ENCODE peak calls at places on chromosomes 4 and X, in four cellular contexts. B is GM12878, C is endothelial cell of umbilical vein, O is K562. F is an unnamed sample.
A peak's percentile ranks its signal among the peaks of the same experiment; 100 is the strongest.

GRCh38 chr4:126995235-126995634 is 637.5 kb upstream of the INTU start:
- DNase-seq in B (no peak), C (no peak), O (no peak), F (no peak)

GRCh38 chrX:136067097-136067496 is 80.2 kb upstream of the FHL1 start:
- DNase-seq in B (no peak), C (no peak), O (peak; percentile 11), F (no peak)

GRCh38 chrX:105375816-105376215 is 155.3 kb upstream of the TEX13A start:
- DNase-seq in B (no peak), C (no peak), O (no peak), F (no peak)

GRCh38 chrX:53279296-53280237 is 1.8 kb downstream of the IQSEC2 start:
- DNase-seq in B (no peak), C (no peak), O (peak; percentile 74), F (no peak)

GRCh38 chr4:16582526-16582925 is 315.9 kb downstream of the LDB2 start:
- DNase-seq in B (no peak), C (no peak), O (peak; percentile 47), F (no peak)

GRCh38 chr4:151524610-151525009 is 115.6 kb downstream of the FHIP1A start:
- DNase-seq in B (no peak), C (no peak), O (no peak), F (no peak)

GRCh38 chr4:153521995-153522799 is 56.0 kb downstream of the TMEM131L start:
- DNase-seq in B (peak; percentile 71), C (no peak), O (no peak), F (no peak)

GRCh38 chrX:136752796-136753195 is 27.9 kb downstream of the ARHGEF6 start:
- DNase-seq in B (no peak), C (no peak), O (no peak), F (peak; percentile 11)

GRCh38 chr4:85370400-85371032 is 104.4 kb upstream of the ARHGAP24 start:
- DNase-seq in B (peak; percentile 11), C (peak; percentile 40), O (peak; percentile 51), F (peak; percentile 18)

GRCh38 chr4:82293304-82293703 is 80.5 kb downstream of the HNRNPD start:
- DNase-seq in B (peak; percentile 41), C (no peak), O (no peak), F (no peak)

GRCh38 chrX:51496501-51497291 is at the start of gene NUDT11:
- DNase-seq in B (no peak), C (peak; percentile 68), O (peak; percentile 44), F (peak; percentile 72)

GRCh38 chr4:55444822-55445221 is 49.1 kb downstream of the TMEM165 start:
- DNase-seq in B (no peak), C (peak; percentile 31), O (peak; percentile 22), F (peak; percentile 51)

GRCh38 chr4:167606551-167606950 is 372.3 kb upstream of the SPOCK3 start:
- DNase-seq in B (no peak), C (no peak), O (no peak), F (no peak)

GRCh38 chr4:80128941-80129340 is 55.9 kb upstream of the ANTXR2 start:
- DNase-seq in B (no peak), C (peak; percentile 22), O (no peak), F (no peak)

GRCh38 chr4:103887191-103887590 is 167.4 kb upstream of the TACR3 start:
- DNase-seq in B (no peak), C (no peak), O (no peak), F (no peak)

GRCh38 chr4:145090370-145090769 is 7.6 kb downstream of the ANAPC10 start:
- DNase-seq in B (no peak), C (no peak), O (no peak), F (no peak)

GRCh38 chr4:39046243-39046642 is 14.0 kb upstream of the TMEM156 start:
- DNase-seq in B (no peak), C (no peak), O (peak; percentile 79), F (peak; percentile 54)

GRCh38 chr4:14264437-14264836 is 636.9 kb upstream of the BOD1L1 start:
- DNase-seq in B (no peak), C (no peak), O (no peak), F (peak; percentile 10)

GRCh38 chrX:108131471-108131870 is 39.9 kb downstream of the ATG4A start:
- DNase-seq in B (no peak), C (peak; percentile 88), O (peak; percentile 13), F (peak; percentile 42)

GRCh38 chr4:110108470-110108869 is 89.9 kb downstream of the ELOVL6 start:
- DNase-seq in B (peak; percentile 65), C (no peak), O (no peak), F (no peak)

GRCh38 chr4:115433501-115433900 is 320.1 kb upstream of the NDST4 start:
- DNase-seq in B (no peak), C (no peak), O (no peak), F (no peak)

GRCh38 chr4:80125252-80126177 is 52.5 kb upstream of the ANTXR2 start:
- DNase-seq in B (no peak), C (peak; percentile 65), O (peak; percentile 76), F (peak; percentile 50)

GRCh38 chr4:100420571-100420970 is 97.3 kb downstream of the EMCN start:
- DNase-seq in B (no peak), C (no peak), O (no peak), F (peak; percentile 4)

GRCh38 chrX:68098431-68098830 is 334.9 kb downstream of the OPHN1 start:
- DNase-seq in B (no peak), C (no peak), O (no peak), F (no peak)

GRCh38 chr4:112952301-112952700 is 97.2 kb upstream of the ANK2 start:
- DNase-seq in B (no peak), C (no peak), O (no peak), F (no peak)

GRCh38 chr4:2649604-2650114 is 106.5 kb downstream of the TNIP2 start:
- DNase-seq in B (no peak), C (no peak), O (no peak), F (no peak)

GRCh38 chrX:153902388-153902787 is 2.1 kb upstream of the AVPR2 start:
- DNase-seq in B (no peak), C (peak; percentile 2), O (no peak), F (no peak)
- TF ChIP-seq FOS in B (no peak), C (no peak), O (no peak), F (no peak)

GRCh38 chr4:793109-793861 is 32.6 kb downstream of the CPLX1 start:
- DNase-seq in B (no peak), C (no peak), O (no peak), F (no peak)
- TF ChIP-seq FOS in B (no peak), C (no peak), O (no peak), F (no peak)

GRCh38 chr4:87042986-87043820 is 108.4 kb downstream of the AFF1 start:
- DNase-seq in B (no peak), C (no peak), O (no peak), F (no peak)

GRCh38 chr4:87042221-87042620 is 107.4 kb downstream of the AFF1 start:
- DNase-seq in B (no peak), C (no peak), O (no peak), F (no peak)

GRCh38 chr4:87046111-87046510 is 111.3 kb downstream of the AFF1 start:
- DNase-seq in B (no peak), C (peak; percentile 92), O (no peak), F (peak; percentile 12)

GRCh38 chr4:87045659-87046058 is 110.8 kb downstream of the AFF1 start:
- DNase-seq in B (no peak), C (no peak), O (no peak), F (no peak)

DNA sequence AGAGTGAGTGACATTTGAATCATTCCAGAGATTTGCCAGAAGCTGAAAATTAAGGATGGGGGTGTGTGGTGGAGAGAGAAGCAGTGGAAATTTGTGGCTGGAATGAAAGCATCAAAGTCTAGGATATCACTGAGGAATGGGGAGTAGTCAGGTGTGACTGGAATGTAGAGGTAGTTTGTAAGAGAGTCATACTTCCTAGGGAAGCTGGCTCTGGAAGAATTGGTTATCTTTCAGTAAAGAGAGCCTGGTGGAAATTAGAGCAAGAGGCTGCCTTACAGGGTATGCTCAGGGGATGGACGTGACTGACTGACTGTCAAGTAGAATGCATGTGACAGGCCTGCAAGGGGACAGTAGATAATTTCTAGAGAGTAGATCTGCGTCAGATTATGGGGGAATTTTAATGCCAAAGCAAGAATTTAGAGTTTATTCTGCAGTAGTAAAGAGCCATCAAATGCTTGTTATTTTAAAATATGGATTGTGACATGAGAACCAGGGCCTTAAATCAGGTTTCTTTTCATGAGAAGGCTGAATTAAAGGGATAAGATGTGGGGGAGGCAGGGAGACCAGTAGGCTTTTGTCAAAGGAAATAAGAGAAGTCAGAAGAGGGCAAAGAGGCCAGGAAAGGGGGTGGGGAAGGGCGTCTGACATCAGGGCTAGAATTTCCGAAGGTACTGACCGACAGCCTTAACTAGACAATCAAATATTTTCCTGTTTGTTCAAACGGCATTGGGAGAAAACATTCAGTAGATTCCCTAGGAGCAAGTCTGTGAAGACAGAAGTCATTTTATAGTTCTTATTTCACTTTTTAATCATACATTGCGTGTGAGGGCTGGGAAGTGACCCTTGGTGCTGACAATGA is 109.9 kb downstream of the AFF1 start:
- DNase-seq in B (no peak), C (peak; percentile 83), O (peak; percentile 60), F (no peak)
- TF ChIP-seq FOS in B (no peak), C (no peak), O (no peak), F (no peak)

GRCh38 chrX:1601051-1601767 is 9.8 kb downstream of the AKAP17A start:
- DNase-seq in B (no peak), C (no peak), O (no peak), F (no peak)
- TF ChIP-seq FOS in B (no peak), C (no peak), O (no peak), F (no peak)

GRCh38 chrX:155263854-155264628 is at the start of gene RAB39B:
- DNase-seq in B (peak; percentile 24), C (peak; percentile 9), O (no peak), F (peak; percentile 68)
- TF ChIP-seq FOS in B (no peak), C (peak; percentile 36), O (no peak), F (peak; percentile 48)

DNA sequence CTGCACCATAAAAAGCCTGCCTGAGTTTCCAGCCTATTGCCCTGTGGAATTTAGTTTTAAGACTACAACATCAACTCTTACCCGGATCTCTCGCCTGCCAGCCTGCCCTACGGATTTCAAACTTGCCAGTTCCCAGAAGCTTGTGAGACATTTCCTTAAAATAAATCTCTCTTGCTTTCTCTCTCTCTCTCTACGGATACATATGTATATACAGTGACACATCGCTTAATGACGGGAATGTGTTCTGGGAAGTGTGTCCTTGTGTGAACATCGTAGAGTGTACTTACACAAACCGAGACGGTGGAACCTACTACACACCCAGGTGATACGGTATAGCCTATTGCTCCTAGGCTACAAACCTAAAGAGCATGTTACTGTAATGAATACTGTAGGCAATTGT is 79.5 kb downstream of the CLNK start:
- DNase-seq in B (no peak), C (no peak), O (no peak), F (peak; percentile 41)
- TF ChIP-seq FOS in B (no peak), C (no peak), O (no peak), F (no peak)